ENCODE peak calls at places on chromosomes 4 and X, in nine cellular contexts. One of them, this sample, is unnamed.

GRCh38 chr4:165966833-165967232 is 93.8 kb downstream of the TLL1 start:
- DNase-seq in stimulated activated CD4-positive, alpha-beta T cell treated with anti-CD3 and anti-CD28 coated beads, TNF-alpha, amount 100 ng/mL, for 48 hours: no peak
- DNase-seq in iPS-NIHi11: no peak
- DNase-seq in T-helper 1 cell: no peak
- DNase-seq in tibial artery: no peak
- DNase-seq in NCI-H460: no peak
- DNase-seq in activated T-cell treated with anti-CD3 and anti-CD28 coated beads, Interleukin-2, amount 50 U/mL, for 4 hours: no peak
- DNase-seq in activated CD4-positive, alpha-beta T cell treated with anti-CD3 and anti-CD28 coated beads for 24 hours: no peak
- DNase-seq in AG20443: no peak
- DNase-seq in this sample: no peak

GRCh38 chrX:41906515-41907165 is 16.7 kb downstream of the CASK start:
- DNase-seq in stimulated activated CD4-positive, alpha-beta T cell treated with anti-CD3 and anti-CD28 coated beads, TNF-alpha, amount 100 ng/mL, for 48 hours: no peak
- DNase-seq in iPS-NIHi11: no peak
- DNase-seq in T-helper 1 cell: no peak
- DNase-seq in tibial artery: no peak
- DNase-seq in NCI-H460: no peak
- DNase-seq in activated T-cell treated with anti-CD3 and anti-CD28 coated beads, Interleukin-2, amount 50 U/mL, for 4 hours: no peak
- DNase-seq in activated CD4-positive, alpha-beta T cell treated with anti-CD3 and anti-CD28 coated beads for 24 hours: no peak
- DNase-seq in AG20443: no peak
- DNase-seq in this sample: no peak

GRCh38 chr4:167084326-167084725 is 150.0 kb downstream of the SPOCK3 start:
- DNase-seq in stimulated activated CD4-positive, alpha-beta T cell treated with anti-CD3 and anti-CD28 coated beads, TNF-alpha, amount 100 ng/mL, for 48 hours: no peak
- DNase-seq in iPS-NIHi11: no peak
- DNase-seq in T-helper 1 cell: no peak
- DNase-seq in tibial artery: no peak
- DNase-seq in NCI-H460: no peak
- DNase-seq in activated T-cell treated with anti-CD3 and anti-CD28 coated beads, Interleukin-2, amount 50 U/mL, for 4 hours: no peak
- DNase-seq in activated CD4-positive, alpha-beta T cell treated with anti-CD3 and anti-CD28 coated beads for 24 hours: no peak
- DNase-seq in AG20443: no peak
- DNase-seq in this sample: no peak

GRCh38 chr4:1559896-1560650 is 124.0 kb downstream of the FAM53A start:
- DNase-seq in stimulated activated CD4-positive, alpha-beta T cell treated with anti-CD3 and anti-CD28 coated beads, TNF-alpha, amount 100 ng/mL, for 48 hours: no peak
- DNase-seq in iPS-NIHi11: no peak
- DNase-seq in T-helper 1 cell: no peak
- DNase-seq in tibial artery: no peak
- DNase-seq in NCI-H460: peak
- DNase-seq in activated T-cell treated with anti-CD3 and anti-CD28 coated beads, Interleukin-2, amount 50 U/mL, for 4 hours: no peak
- DNase-seq in activated CD4-positive, alpha-beta T cell treated with anti-CD3 and anti-CD28 coated beads for 24 hours: no peak
- DNase-seq in AG20443: no peak
- DNase-seq in this sample: peak

GRCh38 chrX:133645977-133646750 is 230.9 kb upstream of the GPC4 start:
- DNase-seq in stimulated activated CD4-positive, alpha-beta T cell treated with anti-CD3 and anti-CD28 coated beads, TNF-alpha, amount 100 ng/mL, for 48 hours: no peak
- DNase-seq in iPS-NIHi11: no peak
- DNase-seq in T-helper 1 cell: no peak
- DNase-seq in tibial artery: no peak
- DNase-seq in NCI-H460: no peak
- DNase-seq in activated T-cell treated with anti-CD3 and anti-CD28 coated beads, Interleukin-2, amount 50 U/mL, for 4 hours: no peak
- DNase-seq in activated CD4-positive, alpha-beta T cell treated with anti-CD3 and anti-CD28 coated beads for 24 hours: no peak
- DNase-seq in AG20443: peak
- DNase-seq in this sample: no peak

GRCh38 chrX:111869639-111870034 is 6.3 kb upstream of the TRPC5OS start:
- DNase-seq in stimulated activated CD4-positive, alpha-beta T cell treated with anti-CD3 and anti-CD28 coated beads, TNF-alpha, amount 100 ng/mL, for 48 hours: no peak
- DNase-seq in iPS-NIHi11: peak
- DNase-seq in T-helper 1 cell: no peak
- DNase-seq in tibial artery: no peak
- DNase-seq in NCI-H460: peak
- DNase-seq in activated T-cell treated with anti-CD3 and anti-CD28 coated beads, Interleukin-2, amount 50 U/mL, for 4 hours: no peak
- DNase-seq in activated CD4-positive, alpha-beta T cell treated with anti-CD3 and anti-CD28 coated beads for 24 hours: no peak
- DNase-seq in AG20443: peak
- DNase-seq in this sample: peak

GRCh38 chrX:136195247-136195646 is 47.9 kb downstream of the FHL1 start:
- DNase-seq in stimulated activated CD4-positive, alpha-beta T cell treated with anti-CD3 and anti-CD28 coated beads, TNF-alpha, amount 100 ng/mL, for 48 hours: no peak
- DNase-seq in iPS-NIHi11: no peak
- DNase-seq in T-helper 1 cell: no peak
- DNase-seq in tibial artery: no peak
- DNase-seq in NCI-H460: no peak
- DNase-seq in activated T-cell treated with anti-CD3 and anti-CD28 coated beads, Interleukin-2, amount 50 U/mL, for 4 hours: no peak
- DNase-seq in activated CD4-positive, alpha-beta T cell treated with anti-CD3 and anti-CD28 coated beads for 24 hours: no peak
- DNase-seq in AG20443: no peak
- DNase-seq in this sample: no peak

GRCh38 chr4:172826866-172827265 is 341.7 kb upstream of the GALNT7 start:
- DNase-seq in stimulated activated CD4-positive, alpha-beta T cell treated with anti-CD3 and anti-CD28 coated beads, TNF-alpha, amount 100 ng/mL, for 48 hours: no peak
- DNase-seq in iPS-NIHi11: no peak
- DNase-seq in T-helper 1 cell: no peak
- DNase-seq in tibial artery: no peak
- DNase-seq in NCI-H460: no peak
- DNase-seq in activated T-cell treated with anti-CD3 and anti-CD28 coated beads, Interleukin-2, amount 50 U/mL, for 4 hours: no peak
- DNase-seq in activated CD4-positive, alpha-beta T cell treated with anti-CD3 and anti-CD28 coated beads for 24 hours: no peak
- DNase-seq in AG20443: no peak
- DNase-seq in this sample: no peak

GRCh38 chr4:41857225-41857624 is 78.0 kb upstream of the TMEM33 start:
- DNase-seq in stimulated activated CD4-positive, alpha-beta T cell treated with anti-CD3 and anti-CD28 coated beads, TNF-alpha, amount 100 ng/mL, for 48 hours: no peak
- DNase-seq in iPS-NIHi11: no peak
- DNase-seq in T-helper 1 cell: no peak
- DNase-seq in tibial artery: no peak
- DNase-seq in NCI-H460: no peak
- DNase-seq in activated T-cell treated with anti-CD3 and anti-CD28 coated beads, Interleukin-2, amount 50 U/mL, for 4 hours: no peak
- DNase-seq in activated CD4-positive, alpha-beta T cell treated with anti-CD3 and anti-CD28 coated beads for 24 hours: no peak
- DNase-seq in AG20443: no peak
- DNase-seq in this sample: no peak

GRCh38 chrX:42807393-42807792 is 29.4 kb upstream of the PPP1R2C start:
- DNase-seq in stimulated activated CD4-positive, alpha-beta T cell treated with anti-CD3 and anti-CD28 coated beads, TNF-alpha, amount 100 ng/mL, for 48 hours: no peak
- DNase-seq in iPS-NIHi11: no peak
- DNase-seq in T-helper 1 cell: no peak
- DNase-seq in tibial artery: no peak
- DNase-seq in NCI-H460: no peak
- DNase-seq in activated T-cell treated with anti-CD3 and anti-CD28 coated beads, Interleukin-2, amount 50 U/mL, for 4 hours: no peak
- DNase-seq in activated CD4-positive, alpha-beta T cell treated with anti-CD3 and anti-CD28 coated beads for 24 hours: no peak
- DNase-seq in AG20443: no peak
- DNase-seq in this sample: no peak

GRCh38 chr4:122195718-122196117 is 43.6 kb downstream of the BLTP1 start:
- DNase-seq in stimulated activated CD4-positive, alpha-beta T cell treated with anti-CD3 and anti-CD28 coated beads, TNF-alpha, amount 100 ng/mL, for 48 hours: no peak
- DNase-seq in iPS-NIHi11: no peak
- DNase-seq in T-helper 1 cell: no peak
- DNase-seq in tibial artery: no peak
- DNase-seq in NCI-H460: no peak
- DNase-seq in activated T-cell treated with anti-CD3 and anti-CD28 coated beads, Interleukin-2, amount 50 U/mL, for 4 hours: no peak
- DNase-seq in activated CD4-positive, alpha-beta T cell treated with anti-CD3 and anti-CD28 coated beads for 24 hours: no peak
- DNase-seq in AG20443: no peak
- DNase-seq in this sample: no peak

GRCh38 chrX:10133980-10134676 is 22.6 kb upstream of the CLCN4 start:
- DNase-seq in stimulated activated CD4-positive, alpha-beta T cell treated with anti-CD3 and anti-CD28 coated beads, TNF-alpha, amount 100 ng/mL, for 48 hours: no peak
- DNase-seq in iPS-NIHi11: no peak
- DNase-seq in T-helper 1 cell: no peak
- DNase-seq in tibial artery: no peak
- DNase-seq in NCI-H460: no peak
- DNase-seq in activated T-cell treated with anti-CD3 and anti-CD28 coated beads, Interleukin-2, amount 50 U/mL, for 4 hours: no peak
- DNase-seq in activated CD4-positive, alpha-beta T cell treated with anti-CD3 and anti-CD28 coated beads for 24 hours: no peak
- DNase-seq in AG20443: no peak
- DNase-seq in this sample: no peak

GRCh38 chr4:41287852-41288251 is 31.1 kb downstream of the UCHL1 start:
- DNase-seq in stimulated activated CD4-positive, alpha-beta T cell treated with anti-CD3 and anti-CD28 coated beads, TNF-alpha, amount 100 ng/mL, for 48 hours: no peak
- DNase-seq in iPS-NIHi11: no peak
- DNase-seq in T-helper 1 cell: no peak
- DNase-seq in tibial artery: no peak
- DNase-seq in NCI-H460: no peak
- DNase-seq in activated T-cell treated with anti-CD3 and anti-CD28 coated beads, Interleukin-2, amount 50 U/mL, for 4 hours: no peak
- DNase-seq in activated CD4-positive, alpha-beta T cell treated with anti-CD3 and anti-CD28 coated beads for 24 hours: no peak
- DNase-seq in AG20443: no peak
- DNase-seq in this sample: no peak

GRCh38 chr4:113574636-113575103 is 186.9 kb downstream of the CAMK2D start:
- DNase-seq in stimulated activated CD4-positive, alpha-beta T cell treated with anti-CD3 and anti-CD28 coated beads, TNF-alpha, amount 100 ng/mL, for 48 hours: no peak
- DNase-seq in iPS-NIHi11: no peak
- DNase-seq in T-helper 1 cell: no peak
- DNase-seq in tibial artery: no peak
- DNase-seq in NCI-H460: no peak
- DNase-seq in activated T-cell treated with anti-CD3 and anti-CD28 coated beads, Interleukin-2, amount 50 U/mL, for 4 hours: no peak
- DNase-seq in activated CD4-positive, alpha-beta T cell treated with anti-CD3 and anti-CD28 coated beads for 24 hours: no peak
- DNase-seq in AG20443: peak
- DNase-seq in this sample: peak

GRCh38 chr4:124173892-124174291 is 538.6 kb downstream of the ANKRD50 start:
- DNase-seq in stimulated activated CD4-positive, alpha-beta T cell treated with anti-CD3 and anti-CD28 coated beads, TNF-alpha, amount 100 ng/mL, for 48 hours: no peak
- DNase-seq in iPS-NIHi11: no peak
- DNase-seq in T-helper 1 cell: no peak
- DNase-seq in tibial artery: no peak
- DNase-seq in NCI-H460: no peak
- DNase-seq in activated T-cell treated with anti-CD3 and anti-CD28 coated beads, Interleukin-2, amount 50 U/mL, for 4 hours: no peak
- DNase-seq in activated CD4-positive, alpha-beta T cell treated with anti-CD3 and anti-CD28 coated beads for 24 hours: no peak
- DNase-seq in AG20443: no peak
- DNase-seq in this sample: peak